ENCODE peak calls at places on chromosomes 6 and 20, in nine cellular contexts. One of them, this sample, is unnamed.

GRCh38 chr6:40409716-40410397 is 177.3 kb downstream of the LRFN2 start:
- DNase-seq in A549: no peak
- DNase-seq in Daoy: peak; percentile 78
- DNase-seq in activated naive CD4-positive, alpha-beta T cell: no peak
- DNase-seq in GM12892: no peak
- DNase-seq in ascending aorta: no peak
- DNase-seq in stimulated activated naive B cell treated with anti-CD40 and anti-IgM and Interleukin-4, amounts not matched to agents 10 μg/mL and 1 μg/mL and 100 μg/mL, for 72 hours: no peak
- DNase-seq in AG08395: no peak
- DNase-seq in CD8-positive, alpha-beta T cell: no peak
- DNase-seq in this sample: no peak

GRCh38 chr6:41940759-41941279 is 789 bp downstream of the CCND3 start:
- DNase-seq in A549: peak; percentile 62
- DNase-seq in Daoy: peak; percentile 66
- DNase-seq in activated naive CD4-positive, alpha-beta T cell: peak; percentile 26
- DNase-seq in GM12892: no peak
- DNase-seq in ascending aorta: no peak
- DNase-seq in stimulated activated naive B cell treated with anti-CD40 and anti-IgM and Interleukin-4, amounts not matched to agents 10 μg/mL and 1 μg/mL and 100 μg/mL, for 72 hours: no peak
- DNase-seq in AG08395: peak; percentile 41
- DNase-seq in CD8-positive, alpha-beta T cell: peak; percentile 55
- DNase-seq in this sample: no peak

GRCh38 chr20:57772349-57772964 is 62.6 kb upstream of the PMEPA1 start:
- DNase-seq in A549: peak; percentile 98
- DNase-seq in Daoy: peak; percentile 90
- DNase-seq in activated naive CD4-positive, alpha-beta T cell: no peak
- DNase-seq in GM12892: no peak
- DNase-seq in ascending aorta: peak; percentile 51
- DNase-seq in stimulated activated naive B cell treated with anti-CD40 and anti-IgM and Interleukin-4, amounts not matched to agents 10 μg/mL and 1 μg/mL and 100 μg/mL, for 72 hours: no peak
- DNase-seq in AG08395: peak; percentile 85
- DNase-seq in CD8-positive, alpha-beta T cell: no peak
- DNase-seq in this sample: no peak

GRCh38 chr6:15513801-15514711 is 148.8 kb downstream of the DTNBP1 start:
- DNase-seq in A549: no peak
- DNase-seq in Daoy: no peak
- DNase-seq in activated naive CD4-positive, alpha-beta T cell: no peak
- DNase-seq in GM12892: no peak
- DNase-seq in ascending aorta: no peak
- DNase-seq in stimulated activated naive B cell treated with anti-CD40 and anti-IgM and Interleukin-4, amounts not matched to agents 10 μg/mL and 1 μg/mL and 100 μg/mL, for 72 hours: no peak
- DNase-seq in AG08395: no peak
- DNase-seq in CD8-positive, alpha-beta T cell: no peak
- DNase-seq in this sample: no peak

GRCh38 chr6:17086469-17086868 is 15.4 kb upstream of the STMND1 start:
- DNase-seq in A549: peak; percentile 66
- DNase-seq in Daoy: peak; percentile 78
- DNase-seq in activated naive CD4-positive, alpha-beta T cell: no peak
- DNase-seq in GM12892: no peak
- DNase-seq in ascending aorta: no peak
- DNase-seq in stimulated activated naive B cell treated with anti-CD40 and anti-IgM and Interleukin-4, amounts not matched to agents 10 μg/mL and 1 μg/mL and 100 μg/mL, for 72 hours: peak; percentile 8
- DNase-seq in AG08395: peak; percentile 81
- DNase-seq in CD8-positive, alpha-beta T cell: peak; percentile 14
- DNase-seq in this sample: no peak

GRCh38 chr6:15374119-15374518 is 128.2 kb downstream of the JARID2 start:
- DNase-seq in A549: no peak
- DNase-seq in Daoy: no peak
- DNase-seq in activated naive CD4-positive, alpha-beta T cell: no peak
- DNase-seq in GM12892: no peak
- DNase-seq in ascending aorta: no peak
- DNase-seq in stimulated activated naive B cell treated with anti-CD40 and anti-IgM and Interleukin-4, amounts not matched to agents 10 μg/mL and 1 μg/mL and 100 μg/mL, for 72 hours: no peak
- DNase-seq in AG08395: no peak
- DNase-seq in CD8-positive, alpha-beta T cell: no peak
- DNase-seq in this sample: no peak

GRCh38 chr6:158047120-158047518 is 65.5 kb downstream of the SYNJ2 start:
- DNase-seq in A549: no peak
- DNase-seq in Daoy: peak; percentile 81
- DNase-seq in activated naive CD4-positive, alpha-beta T cell: no peak
- DNase-seq in GM12892: no peak
- DNase-seq in ascending aorta: peak; percentile 84
- DNase-seq in stimulated activated naive B cell treated with anti-CD40 and anti-IgM and Interleukin-4, amounts not matched to agents 10 μg/mL and 1 μg/mL and 100 μg/mL, for 72 hours: no peak
- DNase-seq in AG08395: peak; percentile 61
- DNase-seq in CD8-positive, alpha-beta T cell: peak; percentile 56
- DNase-seq in this sample: no peak

GRCh38 chr6:91376686-91377085 is 789.8 kb upstream of the MAP3K7 start:
- DNase-seq in A549: no peak
- DNase-seq in Daoy: peak; percentile 1
- DNase-seq in activated naive CD4-positive, alpha-beta T cell: no peak
- DNase-seq in GM12892: no peak
- DNase-seq in ascending aorta: no peak
- DNase-seq in stimulated activated naive B cell treated with anti-CD40 and anti-IgM and Interleukin-4, amounts not matched to agents 10 μg/mL and 1 μg/mL and 100 μg/mL, for 72 hours: no peak
- DNase-seq in AG08395: no peak
- DNase-seq in CD8-positive, alpha-beta T cell: no peak
- DNase-seq in this sample: no peak

GRCh38 chr20:40635990-40636389 is 53.0 kb downstream of the MAFB start:
- DNase-seq in A549: no peak
- DNase-seq in Daoy: no peak
- DNase-seq in activated naive CD4-positive, alpha-beta T cell: no peak
- DNase-seq in GM12892: no peak
- DNase-seq in ascending aorta: no peak
- DNase-seq in stimulated activated naive B cell treated with anti-CD40 and anti-IgM and Interleukin-4, amounts not matched to agents 10 μg/mL and 1 μg/mL and 100 μg/mL, for 72 hours: no peak
- DNase-seq in AG08395: no peak
- DNase-seq in CD8-positive, alpha-beta T cell: no peak
- DNase-seq in this sample: no peak

GRCh38 chr6:123810214-123810613 is 6.5 kb downstream of the NKAIN2 start:
- DNase-seq in A549: no peak
- DNase-seq in Daoy: no peak
- DNase-seq in activated naive CD4-positive, alpha-beta T cell: no peak
- DNase-seq in GM12892: no peak
- DNase-seq in ascending aorta: no peak
- DNase-seq in stimulated activated naive B cell treated with anti-CD40 and anti-IgM and Interleukin-4, amounts not matched to agents 10 μg/mL and 1 μg/mL and 100 μg/mL, for 72 hours: no peak
- DNase-seq in AG08395: no peak
- DNase-seq in CD8-positive, alpha-beta T cell: no peak
- DNase-seq in this sample: no peak

GRCh38 chr20:53284141-53285055 is 309.2 kb downstream of the ZNF217 start:
- DNase-seq in A549: no peak
- DNase-seq in Daoy: no peak
- DNase-seq in activated naive CD4-positive, alpha-beta T cell: no peak
- DNase-seq in GM12892: no peak
- DNase-seq in ascending aorta: no peak
- DNase-seq in stimulated activated naive B cell treated with anti-CD40 and anti-IgM and Interleukin-4, amounts not matched to agents 10 μg/mL and 1 μg/mL and 100 μg/mL, for 72 hours: no peak
- DNase-seq in AG08395: no peak
- DNase-seq in CD8-positive, alpha-beta T cell: no peak
- DNase-seq in this sample: no peak

GRCh38 chr6:124223596-124223995 is 419.9 kb downstream of the NKAIN2 start:
- DNase-seq in A549: no peak
- DNase-seq in Daoy: no peak
- DNase-seq in activated naive CD4-positive, alpha-beta T cell: no peak
- DNase-seq in GM12892: no peak
- DNase-seq in ascending aorta: no peak
- DNase-seq in stimulated activated naive B cell treated with anti-CD40 and anti-IgM and Interleukin-4, amounts not matched to agents 10 μg/mL and 1 μg/mL and 100 μg/mL, for 72 hours: no peak
- DNase-seq in AG08395: no peak
- DNase-seq in CD8-positive, alpha-beta T cell: no peak
- DNase-seq in this sample: no peak